ENCODE peak calls at places on chromosomes 3 and 15, in four cellular contexts. T, I, P and F are unnamed samples.

GRCh38 chr3:186598794-186599141 is 14.1 kb upstream of the AHSG start:
- DNase-seq in T (no peak), I (no peak), P (no peak), F (no peak)

GRCh38 chr3:49244589-49245205 is 32.3 kb downstream of the C3orf62 start:
- DNase-seq in T (peak; percentile 50), I (peak; percentile 65), P (peak; percentile 72), F (no peak)

GRCh38 chr3:30135190-30135589 is 471.2 kb upstream of the TGFBR2 start:
- DNase-seq in T (no peak), I (peak; percentile 4), P (peak; percentile 2), F (no peak)

GRCh38 chr3:66480666-66481065 is 20.2 kb downstream of the LRIG1 start:
- DNase-seq in T (no peak), I (no peak), P (no peak), F (no peak)

GRCh38 chr15:92753591-92753990 is 98.0 kb upstream of the FAM174B start:
- DNase-seq in T (no peak), I (no peak), P (no peak), F (no peak)

GRCh38 chr3:179929091-179929529 is 107.6 kb downstream of the PEX5L start:
- DNase-seq in T (peak; percentile 81), I (peak; percentile 14), P (peak; percentile 71), F (no peak)

GRCh38 chr15:93036922-93037321 is 52.1 kb downstream of the RGMA start:
- DNase-seq in T (no peak), I (no peak), P (no peak), F (no peak)

GRCh38 chr15:60396964-60397771 is 618 bp downstream of the ANXA2 start:
- DNase-seq in T (no peak), I (peak; percentile 28), P (peak; percentile 83), F (peak; percentile 79)

GRCh38 chr3:18745472-18745871 is 320.3 kb upstream of the SATB1 start:
- DNase-seq in T (peak; percentile 26), I (no peak), P (no peak), F (no peak)